ENCODE peak calls at places on chromosomes 16 and 17, in ten cellular contexts. P is cardiac muscle cell, M is PC-3, J is stomach, U is AG09309, B is fibroblast of pulmonary artery, V is GM23248, N is IMR-90, Y is A549, F is aorta. A is an unnamed sample.

GRCh38 chr16:9545500-9546437 is 454.3 kb downstream of the HAPSTR1 start:
- DNase-seq in Y (no peak), V (no peak), J (no peak), M (no peak), U (no peak), P (no peak), B (no peak), F (no peak), N (no peak), A (no peak)

GRCh38 chr16:2486645-2487516 is 12.0 kb downstream of the TBC1D24 start:
- DNase-seq in J (peak; percentile 81), N (peak; percentile 23), U (no peak), V (peak; percentile 40), M (no peak), Y (no peak), P (no peak), F (no peak), B (no peak), A (peak; percentile 75)

GRCh38 chr17:5553479-5553878 is 30.8 kb downstream of the NLRP1 start:
- DNase-seq in N (no peak), Y (no peak), J (no peak), U (no peak), B (no peak), P (no peak), V (no peak), F (no peak), M (no peak), A (no peak)

GRCh38 chr16:1812732-1813163 is 13.9 kb downstream of the HAGH start:
- DNase-seq in J (peak; percentile 89), F (no peak), B (peak; percentile 89), N (peak; percentile 85), V (peak; percentile 80), U (peak; percentile 14), M (peak; percentile 70), P (peak; percentile 92), Y (peak; percentile 80), A (no peak)

GRCh38 chr16:27767971-27768591 is 218.1 kb downstream of the KATNIP start:
- DNase-seq in P (no peak), M (no peak), N (no peak), J (no peak), F (peak; percentile 51), Y (no peak), V (no peak), U (no peak), B (no peak), A (no peak)

GRCh38 chr16:53998024-53998810 is 288.4 kb downstream of the IRX3 start:
- DNase-seq in U (no peak), M (no peak), F (no peak), P (no peak), N (no peak), J (no peak), V (no peak), Y (peak; percentile 16), B (no peak), A (no peak)

GRCh38 chr16:51408357-51408756 is 257.3 kb upstream of the SALL1 start:
- DNase-seq in B (peak; percentile 40), P (no peak), N (peak; percentile 61), U (no peak), M (peak; percentile 3), V (peak; percentile 78), Y (peak; percentile 30), F (no peak), J (no peak), A (no peak)

GRCh38 chr17:18301081-18301480 is 13.7 kb downstream of the TOP3A start:
- DNase-seq in M (no peak), P (no peak), F (peak; percentile 56), J (peak; percentile 33), Y (no peak), N (no peak), B (no peak), U (no peak), V (no peak), A (no peak)

GRCh38 chr17:70107441-70107840 is 32.4 kb downstream of the KCNJ16 start:
- DNase-seq in P (no peak), J (no peak), U (no peak), F (no peak), Y (no peak), N (no peak), M (no peak), V (peak; percentile 8), B (no peak), A (no peak)

GRCh38 chr17:65756760-65757159 is 195.3 kb upstream of the AXIN2 start:
- DNase-seq in Y (no peak), F (no peak), U (no peak), N (no peak), B (no peak), P (no peak), M (no peak), V (peak; percentile 3), J (no peak), A (no peak)

GRCh38 chr16:53803998-53804397 is 100.0 kb downstream of the FTO start:
- DNase-seq in B (no peak), P (no peak), U (no peak), Y (no peak), V (no peak), J (no peak), M (no peak), N (no peak), F (no peak), A (no peak)

GRCh38 chr17:39605492-39606433 is 2.0 kb downstream of the NEUROD2 start:
- DNase-seq in V (no peak), Y (peak; percentile 83), U (no peak), F (no peak), B (no peak), N (no peak), J (no peak), P (no peak), M (no peak), A (no peak)

GRCh38 chr17:46977348-46977747 is 1.7 kb downstream of the RPRML start:
- DNase-seq in M (peak; percentile 72), P (peak; percentile 32), N (peak; percentile 18), Y (peak; percentile 89), U (no peak), B (peak; percentile 39), V (peak; percentile 34), F (no peak), J (peak; percentile 39), A (no peak)
- H3K4me3 ChIP-seq in M (no peak overlapping the region), P (no peak overlapping the region), N (no peak overlapping the region), Y (no peak overlapping the region), U (no peak overlapping the region), B (no peak overlapping the region), V (no peak overlapping the region), F (no peak overlapping the region), J (no peak overlapping the region), A (peak overlapping the region; percentile 64)

DNA sequence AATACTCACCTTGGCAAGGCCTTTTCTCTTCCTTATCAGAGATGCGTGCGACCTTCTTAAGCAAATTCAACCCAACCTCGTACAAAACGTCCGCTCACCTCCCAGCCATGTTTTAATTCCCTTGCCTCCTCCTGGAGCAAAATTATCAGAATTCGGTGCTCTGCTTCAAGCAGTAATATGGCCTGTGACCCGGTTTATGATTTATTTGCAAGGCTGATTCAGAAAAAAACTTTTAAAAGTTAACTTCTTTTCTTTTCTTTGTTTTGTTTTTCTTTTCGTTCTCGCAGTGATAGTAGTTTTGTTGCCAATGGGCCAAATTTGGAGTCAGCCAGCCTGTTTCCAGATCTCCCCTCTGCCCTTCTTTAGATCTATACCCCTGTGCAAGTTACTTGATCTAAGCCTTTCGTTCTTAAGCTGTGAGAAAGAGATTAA is at the start of gene PHLPP2:
- DNase-seq in M (no peak), V (no peak), J (no peak), U (no peak), N (peak; percentile 10), B (no peak), Y (no peak), P (no peak), F (no peak), A (no peak)
- H3K4me3 ChIP-seq in M (peak within 1 kb of the TSS; percentile 98), V (peak within 1 kb of the TSS; percentile 90), J (peak within 1 kb of the TSS; percentile 95), U (peak within 1 kb of the TSS; percentile 63), N (peak within 1 kb of the TSS; percentile 86), B (peak within 1 kb of the TSS; percentile 81), Y (peak within 1 kb of the TSS; percentile 76), P (peak within 1 kb of the TSS; percentile 97), F (peak within 1 kb of the TSS; percentile 80), A (peak within 1 kb of the TSS; percentile 91)

DNA sequence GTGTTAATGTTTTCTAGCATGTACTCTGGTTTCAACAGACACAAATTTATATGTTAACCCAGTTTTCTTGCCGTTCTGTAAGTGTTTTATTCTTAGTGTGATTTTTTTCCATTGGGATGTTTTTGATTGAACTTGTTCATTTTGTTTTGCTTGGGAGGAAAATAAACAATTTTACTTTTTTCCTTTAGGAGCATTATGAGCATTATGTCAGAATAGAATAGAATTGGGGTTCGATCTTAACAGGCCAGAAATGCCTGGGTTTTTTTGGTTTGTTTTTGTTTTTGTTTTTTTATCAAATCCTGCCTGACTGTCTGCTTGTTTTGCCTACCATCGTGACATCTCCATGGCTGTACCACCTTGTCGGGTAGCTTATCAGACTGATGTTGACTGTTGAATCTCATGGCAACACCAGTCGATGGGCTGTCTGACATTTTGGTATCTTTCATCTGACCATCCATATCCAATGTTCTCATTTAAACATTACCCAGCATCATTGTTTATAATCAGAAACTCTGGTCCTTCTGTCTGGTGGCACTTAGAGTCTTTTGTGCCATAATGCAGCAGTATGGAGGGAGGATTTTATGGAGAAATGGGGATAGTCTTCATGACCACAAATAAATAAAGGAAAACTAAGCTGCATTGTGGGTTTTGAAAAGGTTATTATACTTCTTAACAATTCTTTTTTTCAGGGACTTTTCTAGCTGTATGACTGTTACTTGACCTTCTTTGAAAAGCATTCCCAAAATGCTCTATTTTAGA is 51.7 kb downstream of the TUBD1 start:
- DNase-seq in Y (peak; percentile 78), J (no peak), V (peak; percentile 39), F (no peak), U (no peak), P (peak; percentile 79), N (peak; percentile 50), B (peak; percentile 75), M (peak; percentile 45), A (no peak)
- H3K4me3 ChIP-seq in Y (peak overlapping the region; percentile 57), J (peak overlapping the region; percentile 78), V (peak overlapping the region; percentile 96), F (peak overlapping the region; percentile 96), U (peak overlapping the region; percentile 68), P (peak overlapping the region; percentile 52), N (peak overlapping the region; percentile 83), B (peak overlapping the region; percentile 76), M (peak overlapping the region; percentile 88), A (peak overlapping the region; percentile 66)

GRCh38 chr16:65453646-65454045 is 331.8 kb upstream of the CDH11 start:
- DNase-seq in J (no peak), F (no peak), N (no peak), P (no peak), B (no peak), Y (no peak), U (no peak), M (no peak), V (no peak), A (no peak)

DNA sequence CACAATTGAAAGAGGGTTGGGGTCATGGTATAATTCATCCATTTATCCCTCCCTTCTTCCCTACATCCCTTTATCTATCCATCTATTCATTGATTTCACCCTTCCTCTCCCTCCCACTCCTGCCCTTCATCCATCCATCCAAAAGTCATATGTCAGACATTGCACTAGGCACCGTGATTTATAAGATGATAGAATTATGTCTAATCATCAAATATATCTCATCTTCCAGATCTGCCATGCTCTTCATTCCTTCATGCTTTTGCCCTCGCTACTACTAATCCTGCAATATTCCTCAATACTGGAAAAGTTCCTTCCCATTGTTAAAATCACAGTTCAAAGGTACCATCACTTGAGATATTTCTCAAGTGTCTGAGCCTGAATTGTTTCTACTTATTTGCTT is 335.2 kb upstream of the CDH11 start:
- DNase-seq in N (no peak), J (no peak), V (no peak), P (no peak), Y (no peak), U (no peak), F (no peak), B (no peak), M (no peak), A (no peak)
- H3K4me3 ChIP-seq in N (no peak overlapping the region), J (no peak overlapping the region), V (no peak overlapping the region), P (no peak overlapping the region), Y (no peak overlapping the region), U (no peak overlapping the region), F (no peak overlapping the region), B (no peak overlapping the region), M (no peak overlapping the region), A (no peak overlapping the region)